ENCODE peak calls at places on chromosomes 6 and 20, in five cellular contexts. S is GM13977, O is natural killer cell, B is heart right ventricle, W is fibroblast of pulmonary artery. U is an unnamed sample.

GRCh38 chr6:72948153-72948552 is 277.1 kb downstream of the KHDC1L start:
- DNase-seq in B (no peak), O (no peak), W (no peak), S (no peak), U (no peak)

GRCh38 chr20:44247131-44247571 is at the start of gene GDAP1L1:
- DNase-seq in W (no peak), S (no peak), B (peak), O (no peak), U (no peak)

GRCh38 chr6:53306819-53307347 is 41.9 kb downstream of the ELOVL5 start:
- DNase-seq in W (no peak), B (no peak), S (peak), O (no peak), U (no peak)

GRCh38 chr6:88383183-88383582 is 217.0 kb upstream of the CNR1 start:
- DNase-seq in W (no peak), S (no peak), O (no peak), B (no peak), U (no peak)

GRCh38 chr20:34921436-34921835 is 34.2 kb downstream of the GSS start:
- DNase-seq in S (no peak), O (no peak), B (no peak), W (no peak), U (no peak)

GRCh38 chr6:157260735-157261134 is 62.6 kb downstream of the TMEM242 start:
- DNase-seq in W (no peak), B (no peak), S (no peak), O (no peak), U (no peak)

GRCh38 chr20:45848421-45848820 is 8.8 kb downstream of the ACOT8 start:
- DNase-seq in B (no peak), W (no peak), S (no peak), O (no peak), U (no peak)

GRCh38 chr6:52508261-52508739 is 68.6 kb downstream of the TRAM2 start:
- DNase-seq in W (no peak), S (no peak), O (no peak), B (no peak), U (no peak)

GRCh38 chr20:1267161-1267560 is 1.1 kb downstream of the SNPH start:
- DNase-seq in O (no peak), B (no peak), S (no peak), W (no peak), U (no peak)

GRCh38 chr20:49276895-49277785 is 717 bp downstream of the ZNFX1 start:
- DNase-seq in W (no peak), O (peak), B (peak), S (peak), U (peak)

GRCh38 chr20:40251284-40251932 is 437.6 kb downstream of the MAFB start:
- DNase-seq in B (no peak), W (peak), S (peak), O (no peak), U (no peak)
- TF ChIP-seq CTCF in B (peak), W (peak), S (peak), O (no peak), U (no peak)

GRCh38 chr6:117267766-117268534 is 2.6 kb downstream of the VGLL2 start:
- DNase-seq in S (peak), W (no peak), O (no peak), B (no peak), U (no peak)
- TF ChIP-seq CTCF in S (peak), W (no peak), O (no peak), B (no peak), U (no peak)

GRCh38 chr20:62296724-62297448 is 5.9 kb upstream of the ADRM1 start:
- DNase-seq in S (no peak), B (no peak), W (no peak), O (no peak), U (no peak)
- TF ChIP-seq CTCF in S (no peak), B (no peak), W (no peak), O (no peak), U (no peak)

GRCh38 chr6:41071923-41072835 is at the start of gene OARD1:
- DNase-seq in W (peak), O (peak), S (peak), B (peak), U (peak)
- TF ChIP-seq CTCF in W (no peak), O (no peak), S (no peak), B (no peak), U (no peak)

DNA sequence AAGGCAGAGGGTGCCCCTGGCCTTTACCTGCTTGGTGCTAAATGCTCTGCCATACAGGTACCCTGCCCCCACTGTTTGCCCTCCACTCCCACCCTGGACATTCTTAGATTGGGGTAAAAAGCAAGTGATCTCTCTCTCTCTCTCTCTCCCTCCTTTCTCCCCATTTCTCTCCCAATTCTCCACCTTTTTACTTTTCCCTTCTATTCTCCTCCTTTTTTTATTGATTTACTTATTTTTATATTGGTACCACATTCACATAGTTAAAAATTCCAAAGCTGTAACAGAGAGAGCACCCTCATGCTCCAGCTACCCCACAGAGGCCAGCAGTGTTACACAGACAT is 37.7 kb upstream of the ID1 start:
- DNase-seq in O (no peak), B (no peak), W (no peak), S (no peak), U (no peak)
- TF ChIP-seq CTCF in O (no peak), B (no peak), W (no peak), S (no peak), U (no peak)

GRCh38 chr6:34982424-34982852 is 93.4 kb downstream of the ANKS1A start:
- DNase-seq in S (no peak), W (peak), B (no peak), O (no peak), U (no peak)

GRCh38 chr6:34981951-34982350 is 92.9 kb downstream of the ANKS1A start:
- DNase-seq in S (no peak), O (no peak), W (peak), B (no peak), U (no peak)

GRCh38 chr6:34984416-34984815 is 95.4 kb downstream of the ANKS1A start:
- DNase-seq in O (no peak), S (no peak), B (no peak), W (no peak), U (no peak)

GRCh38 chr6:34979218-34979617 is 90.2 kb downstream of the ANKS1A start:
- DNase-seq in B (no peak), W (no peak), S (no peak), O (no peak), U (no peak)

GRCh38 chr6:34979994-34980393 is 90.9 kb downstream of the ANKS1A start:
- DNase-seq in B (no peak), O (no peak), S (no peak), W (no peak), U (no peak)
- TF ChIP-seq CTCF in B (no peak), O (no peak), S (no peak), W (no peak), U (no peak)

DNA sequence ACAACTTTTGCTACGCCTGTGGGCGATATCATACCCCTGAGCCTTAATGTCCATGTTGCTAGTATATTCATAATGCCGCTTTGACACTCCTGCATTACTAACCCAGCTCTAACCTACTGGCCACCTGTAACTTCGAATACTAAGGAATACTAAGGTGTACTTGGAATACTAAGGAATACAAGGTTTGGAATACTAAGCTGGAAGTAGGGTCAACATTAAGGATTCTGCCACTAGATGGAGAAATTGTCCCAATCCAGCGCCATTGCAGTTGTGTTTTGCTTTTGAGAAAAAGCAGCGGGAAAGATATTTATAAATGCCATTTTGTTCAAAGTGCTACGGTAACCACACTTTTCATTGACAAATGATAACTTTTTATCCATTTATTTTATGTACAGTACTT is 10.7 kb downstream of the TBXT start:
- DNase-seq in W (peak), B (no peak), O (no peak), S (no peak), U (no peak)
- TF ChIP-seq CTCF in W (peak), B (peak), O (no peak), S (no peak), U (no peak)

GRCh38 chr6:63963756-63964315 is 328.2 kb downstream of the PHF3 start:
- DNase-seq in S (no peak), O (no peak), W (no peak), B (no peak), U (no peak)
- TF ChIP-seq CTCF in S (no peak), O (no peak), W (no peak), B (no peak), U (no peak)

U was measured in activated B cell treated with CpG ODN at 0.5 μM for 24 hours.